ENCODE peak calls at places on chromosomes 3 and 15, in six cellular contexts. I is GM13976, Q is HepG2, A is psoas muscle, B is Calu3, W is A549. N is an unnamed sample.

GRCh38 chr3:85576091-85576690 is 617.4 kb downstream of the CADM2 start:
- DNase-seq in I (peak; percentile 31), Q (peak; percentile 44), A (peak; percentile 28), B (peak; percentile 59), W (peak; percentile 13), N (peak; percentile 18)

GRCh38 chr3:53154731-53155320 is 6.2 kb upstream of the PRKCD start:
- DNase-seq in I (no peak), Q (no peak), A (no peak), B (peak; percentile 30), W (no peak), N (no peak)

GRCh38 chr3:38805004-38805403 is 11.0 kb downstream of the SCN10A start:
- DNase-seq in I (no peak), Q (no peak), A (no peak), B (no peak), W (no peak), N (no peak)

GRCh38 chr3:29513236-29513635 is 232.4 kb downstream of the RBMS3 start:
- DNase-seq in I (no peak), Q (no peak), A (no peak), B (no peak), W (no peak), N (no peak)

GRCh38 chr3:188122571-188123169 is 31.3 kb upstream of the LPP start:
- DNase-seq in I (no peak), Q (peak; percentile 67), A (no peak), B (no peak), W (no peak), N (no peak)

GRCh38 chr3:50971487-50971924 is 296.8 kb downstream of the DOCK3 start:
- DNase-seq in I (peak; percentile 67), Q (peak; percentile 68), A (no peak), B (peak; percentile 63), W (peak; percentile 18), N (peak; percentile 27)

GRCh38 chr15:75694241-75695182 is 18.1 kb downstream of the CSPG4 start:
- DNase-seq in I (no peak), Q (peak; percentile 35), A (peak; percentile 83), B (peak; percentile 78), W (peak; percentile 71), N (no peak)

GRCh38 chr15:68349173-68349572 is 71.6 kb downstream of the FEM1B start:
- DNase-seq in I (no peak), Q (no peak), A (no peak), B (no peak), W (no peak), N (no peak)

GRCh38 chr3:148797822-148798221 is 29.8 kb upstream of the CPB1 start:
- DNase-seq in I (no peak), Q (no peak), A (no peak), B (no peak), W (no peak), N (no peak)

GRCh38 chr3:191627064-191627463 is 166.1 kb downstream of the PYDC2 start:
- DNase-seq in I (no peak), Q (no peak), A (no peak), B (no peak), W (no peak), N (no peak)

GRCh38 chr3:135513106-135514063 is 452.1 kb upstream of the PPP2R3A start:
- DNase-seq in I (no peak), Q (no peak), A (no peak), B (peak; percentile 42), W (no peak), N (no peak)

GRCh38 chr3:112261742-112262141 is 32.3 kb downstream of the SLC9C1 start:
- DNase-seq in I (no peak), Q (no peak), A (no peak), B (no peak), W (no peak), N (no peak)

GRCh38 chr15:92645051-92645631 is 10.4 kb downstream of the FAM174B start:
- DNase-seq in I (no peak), Q (no peak), A (no peak), B (no peak), W (no peak), N (no peak)

GRCh38 chr3:112308151-112308911 is 14.3 kb upstream of the SLC9C1 start:
- DNase-seq in I (no peak), Q (no peak), A (no peak), B (no peak), W (no peak), N (no peak)

GRCh38 chr3:95934181-95934580 is 880.2 kb upstream of the EPHA6 start:
- DNase-seq in I (no peak), Q (no peak), A (no peak), B (no peak), W (no peak), N (no peak)

GRCh38 chr3:18789734-18790133 is 358.6 kb upstream of the KCNH8 start:
- DNase-seq in I (no peak), Q (no peak), A (no peak), B (no peak), W (no peak), N (no peak)

GRCh38 chr3:9101286-9101685 is 138.0 kb upstream of the RAD18 start:
- DNase-seq in I (no peak), Q (no peak), A (no peak), B (no peak), W (no peak), N (no peak)

GRCh38 chr3:59572106-59572505 is 522.3 kb upstream of the CFAP20DC start:
- DNase-seq in I (no peak), Q (no peak), A (no peak), B (no peak), W (no peak), N (no peak)

GRCh38 chr3:79139395-79140060 is 628.3 kb downstream of the ROBO1 start:
- DNase-seq in I (no peak), Q (no peak), A (no peak), B (no peak), W (no peak), N (no peak)

GRCh38 chr3:196519738-196520122 is 4.6 kb upstream of the SMCO1 start:
- DNase-seq in I (no peak), Q (no peak), A (no peak), B (no peak), W (no peak), N (no peak)

GRCh38 chr3:159616234-159616825 is 372.3 kb upstream of the IL12A start:
- DNase-seq in I (no peak), Q (no peak), A (no peak), B (peak; percentile 81), W (peak; percentile 34), N (no peak)

GRCh38 chr3:110974902-110975301 is 96.7 kb upstream of the NECTIN3 start:
- DNase-seq in I (no peak), Q (no peak), A (no peak), B (no peak), W (no peak), N (no peak)

GRCh38 chr15:95464091-95464888 is 866.2 kb upstream of the NR2F2 start:
- DNase-seq in I (no peak), Q (no peak), A (no peak), B (peak; percentile 26), W (no peak), N (no peak)

GRCh38 chr3:65334045-65334665 is 646.4 kb upstream of the ADAMTS9 start:
- DNase-seq in I (no peak), Q (no peak), A (no peak), B (peak; percentile 15), W (no peak), N (no peak)

GRCh38 chr3:129166579-129167332 is 5.9 kb upstream of the ISY1 start:
- DNase-seq in I (no peak), Q (no peak), A (no peak), B (no peak), W (no peak), N (no peak)

GRCh38 chr3:129164500-129164899 is 3.6 kb upstream of the ISY1 start:
- DNase-seq in I (no peak), Q (no peak), A (no peak), B (no peak), W (no peak), N (no peak)

GRCh38 chr3:129161860-129162271 is 1.0 kb upstream of the ISY1 start:
- DNase-seq in I (peak; percentile 43), Q (peak; percentile 18), A (no peak), B (peak; percentile 45), W (peak; percentile 40), N (no peak)

GRCh38 chr3:129160891-129161859 is at the start of gene ISY1:
- DNase-seq in I (peak; percentile 93), Q (peak; percentile 92), A (peak; percentile 89), B (peak; percentile 96), W (peak; percentile 91), N (peak; percentile 92)

DNA sequence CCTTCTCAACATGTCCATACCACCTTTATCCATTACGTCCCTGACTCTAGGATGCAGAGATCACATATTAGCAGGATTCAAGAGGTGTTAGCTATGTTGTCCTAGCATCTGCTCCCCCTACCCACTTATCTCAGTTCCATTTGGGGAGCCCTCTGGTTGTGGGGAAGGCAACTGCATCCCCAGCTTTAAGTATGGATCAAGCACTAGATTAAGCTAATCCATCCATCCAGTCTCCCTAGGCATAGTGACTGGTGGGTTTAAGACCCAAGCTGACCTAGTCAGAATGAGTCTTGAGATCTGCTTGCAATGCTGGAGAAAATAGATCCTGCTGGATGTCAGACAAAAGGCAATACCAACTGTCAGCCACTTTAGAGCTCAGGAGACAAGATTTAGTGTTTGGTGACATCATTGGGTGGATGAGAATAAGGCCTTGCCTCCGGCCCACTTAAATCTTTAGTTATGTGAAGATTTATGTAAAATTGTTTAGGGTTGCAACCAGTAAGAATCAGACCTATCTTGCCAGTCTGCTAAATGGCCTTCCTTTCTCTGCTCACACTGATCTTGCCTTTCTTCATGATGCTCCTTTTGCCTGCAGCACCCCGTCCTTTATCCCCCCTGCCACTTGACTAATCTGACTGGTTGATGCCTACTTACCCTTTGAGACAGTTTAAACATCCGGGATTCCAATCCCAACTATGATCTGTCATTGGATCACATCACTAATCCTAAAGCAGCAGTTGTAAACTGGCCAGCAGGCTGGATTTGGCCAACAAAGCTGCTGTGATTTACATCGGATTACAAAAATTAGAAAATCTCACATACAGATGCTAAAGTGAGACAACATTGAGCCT is 2.1 kb upstream of the ISY1 start:
- DNase-seq in I (no peak), Q (peak; percentile 29), A (no peak), B (peak; percentile 30), W (no peak), N (no peak)
- TF ChIP-seq CTCF in I (peak; percentile 21), Q (peak; percentile 43), A (no peak), B (peak; percentile 55), W (no peak), N (peak; percentile 35)

GRCh38 chr3:171640520-171641412 is 169.5 kb downstream of the PLD1 start:
- DNase-seq in I (no peak), Q (peak; percentile 25), A (no peak), B (no peak), W (no peak), N (no peak)
- TF ChIP-seq CTCF in I (no peak), Q (no peak), A (no peak), B (no peak), W (no peak), N (no peak)

GRCh38 chr3:52084954-52085730 is 28.8 kb upstream of the DUSP7 start:
- DNase-seq in I (no peak), Q (no peak), A (peak; percentile 8), B (no peak), W (no peak), N (no peak)
- TF ChIP-seq CTCF in I (no peak), Q (peak; percentile 30), A (no peak), B (no peak), W (no peak), N (peak; percentile 21)

DNA sequence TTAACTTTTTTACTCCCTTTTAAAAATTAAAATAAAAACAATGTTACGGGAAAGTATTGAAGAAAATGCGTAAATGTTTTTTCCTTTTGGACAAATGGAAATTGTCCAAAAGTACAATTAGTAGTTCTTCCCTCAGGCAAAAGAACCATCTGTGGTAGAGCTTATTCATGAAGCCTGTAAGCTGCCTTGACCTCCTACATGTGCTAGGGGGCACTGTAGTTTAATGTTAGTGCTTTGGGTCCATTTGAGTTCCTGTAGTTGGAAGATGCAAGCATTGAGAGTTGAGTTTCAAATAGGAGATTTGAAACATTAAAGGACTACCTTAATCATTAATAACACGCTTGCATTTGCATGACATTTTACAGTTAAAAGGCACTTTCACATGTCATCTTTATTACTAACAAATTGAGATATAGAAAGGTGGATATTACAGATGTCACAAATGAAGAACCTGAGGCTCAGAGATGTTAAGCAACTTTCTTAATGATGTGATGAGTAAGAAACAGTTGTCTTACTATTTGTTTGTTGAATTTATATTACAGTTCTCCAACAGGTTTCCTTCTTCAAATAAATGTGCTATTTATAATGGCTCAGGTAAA is 1.8 kb upstream of the ZNF385D start:
- DNase-seq in I (peak; percentile 32), Q (peak; percentile 2), A (no peak), B (peak; percentile 8), W (no peak), N (no peak)
- TF ChIP-seq CTCF in I (no peak), Q (peak; percentile 54), A (peak; percentile 70), B (no peak), W (no peak), N (peak; percentile 47)

N was measured in GM12864.